ENCODE peak calls at places on chromosomes 2 and 18, in eight cellular contexts. K is CD8-positive, alpha-beta T cell; W is nephron progenitor cell; P is CD4-positive, alpha-beta T cell; G is choroid plexus epithelial cell; X is PC-3; I is osteoblast; E is astrocyte of the spinal cord. H is an unnamed sample.

GRCh38 chr2:97011977-97012569 is 25.7 kb upstream of the FAM178B start:
- DNase-seq in K (no peak), W (no peak), P (no peak), G (peak), X (peak), I (peak), E (peak), H (peak)

GRCh38 chr2:117523267-117523666 is 291.2 kb upstream of the DDX18 start:
- DNase-seq in K (no peak), W (no peak), P (no peak), G (peak), X (peak), I (no peak), E (peak), H (no peak)

GRCh38 chr2:101130081-101130480 is 21.1 kb downstream of the TBC1D8 start:
- DNase-seq in K (no peak), W (no peak), P (no peak), G (no peak), X (no peak), I (no peak), E (no peak), H (no peak)

GRCh38 chr2:239344857-239345216 is 56.0 kb downstream of the HDAC4 start:
- DNase-seq in K (no peak), W (no peak), P (no peak), G (no peak), X (no peak), I (no peak), E (no peak), H (no peak)

GRCh38 chr2:230927711-230928341 is 2.8 kb upstream of the GPR55 start:
- DNase-seq in K (no peak), W (no peak), P (no peak), G (no peak), X (no peak), I (peak), E (no peak), H (no peak)

GRCh38 chr2:54560146-54560881 is 104.2 kb downstream of the SPTBN1 start:
- DNase-seq in K (no peak), W (peak), P (no peak), G (peak), X (peak), I (peak), E (peak), H (peak)

GRCh38 chr18:68172842-68173549 is 541.9 kb downstream of the TMX3 start:
- DNase-seq in K (no peak), W (no peak), P (no peak), G (peak), X (no peak), I (no peak), E (no peak), H (no peak)

GRCh38 chr18:32470136-32470712 is 458 bp downstream of the GAREM1 start:
- DNase-seq in K (no peak), W (peak), P (peak), G (peak), X (no peak), I (no peak), E (no peak), H (peak)

GRCh38 chr2:148524519-148524919 is 120.0 kb upstream of the EPC2 start:
- DNase-seq in K (peak), W (no peak), P (peak), G (no peak), X (no peak), I (no peak), E (no peak), H (no peak)

GRCh38 chr2:231387904-231388724 is 7.4 kb upstream of the B3GNT7 start:
- DNase-seq in K (no peak), W (no peak), P (no peak), G (peak), X (peak), I (peak), E (peak), H (peak)

GRCh38 chr2:212646698-212647097 is 108.1 kb upstream of the ERBB4 start:
- DNase-seq in K (no peak), W (no peak), P (no peak), G (peak), X (peak), I (peak), E (peak), H (peak)

GRCh38 chr2:23606968-23607367 is 222.0 kb downstream of the KLHL29 start:
- DNase-seq in K (no peak), W (no peak), P (no peak), G (peak), X (peak), I (peak), E (peak), H (peak)

GRCh38 chr2:62529758-62530157 is 23.8 kb upstream of the TMEM17 start:
- DNase-seq in K (no peak), W (no peak), P (no peak), G (no peak), X (no peak), I (no peak), E (no peak), H (no peak)

GRCh38 chr2:199929257-199929656 is 18.2 kb downstream of the C2orf69 start:
- DNase-seq in K (no peak), W (no peak), P (no peak), G (no peak), X (no peak), I (no peak), E (no peak), H (no peak)

GRCh38 chr2:98093611-98094010 is 6.6 kb downstream of the VWA3B start:
- DNase-seq in K (no peak), W (no peak), P (no peak), G (no peak), X (no peak), I (no peak), E (no peak), H (no peak)

GRCh38 chr2:101120124-101120996 is 30.8 kb downstream of the TBC1D8 start:
- DNase-seq in K (no peak), W (no peak), P (no peak), G (peak), X (peak), I (no peak), E (peak), H (peak)

GRCh38 chr2:36605273-36605672 is 7.3 kb upstream of the FEZ2 start:
- DNase-seq in K (no peak), W (no peak), P (no peak), G (no peak), X (no peak), I (no peak), E (no peak), H (no peak)

GRCh38 chr2:64910972-64911433 is 78.2 kb upstream of the SLC1A4 start:
- DNase-seq in K (no peak), W (no peak), P (no peak), G (no peak), X (no peak), I (no peak), E (no peak), H (no peak)

GRCh38 chr2:23235292-23235691 is 149.7 kb upstream of the KLHL29 start:
- DNase-seq in K (no peak), W (no peak), P (no peak), G (no peak), X (peak), I (peak), E (no peak), H (no peak)

GRCh38 chr2:100820346-100821254 is 661 bp downstream of the NPAS2 start:
- DNase-seq in K (no peak), W (peak), P (no peak), G (no peak), X (no peak), I (peak), E (no peak), H (no peak)

GRCh38 chr2:216082388-216082733 is 642 bp downstream of the TMEM169 start:
- DNase-seq in K (no peak), W (no peak), P (no peak), G (no peak), X (no peak), I (no peak), E (no peak), H (no peak)

GRCh38 chr2:218387369-218388194 is 5.5 kb downstream of the SLC11A1 start:
- DNase-seq in K (no peak), W (peak), P (no peak), G (peak), X (peak), I (peak), E (peak), H (peak)

GRCh38 chr2:71952572-71953188 is 195.0 kb downstream of the CYP26B1 start:
- DNase-seq in K (no peak), W (no peak), P (no peak), G (no peak), X (peak), I (no peak), E (no peak), H (no peak)

GRCh38 chr2:833180-833579 is 117.5 kb upstream of the SNTG2 start:
- DNase-seq in K (no peak), W (no peak), P (no peak), G (no peak), X (no peak), I (no peak), E (no peak), H (no peak)

GRCh38 chr2:120672526-120673204 is 63.0 kb upstream of the GLI2 start:
- DNase-seq in K (no peak), W (no peak), P (no peak), G (no peak), X (no peak), I (no peak), E (no peak), H (no peak)

GRCh38 chr2:175463639-175464310 is 282.3 kb upstream of the ATP5MC3 start:
- DNase-seq in K (no peak), W (no peak), P (no peak), G (no peak), X (no peak), I (no peak), E (no peak), H (no peak)

GRCh38 chr2:20227894-20228505 is 3.1 kb upstream of the SDC1 start:
- DNase-seq in K (no peak), W (no peak), P (no peak), G (no peak), X (no peak), I (no peak), E (no peak), H (no peak)

GRCh38 chr2:169366066-169366465 is 3.7 kb upstream of the LRP2 start:
- DNase-seq in K (no peak), W (no peak), P (no peak), G (peak), X (peak), I (no peak), E (peak), H (no peak)

GRCh38 chr2:1727101-1727771 is 17.1 kb downstream of the PXDN start:
- DNase-seq in K (no peak), W (no peak), P (no peak), G (peak), X (no peak), I (no peak), E (peak), H (peak)

DNA sequence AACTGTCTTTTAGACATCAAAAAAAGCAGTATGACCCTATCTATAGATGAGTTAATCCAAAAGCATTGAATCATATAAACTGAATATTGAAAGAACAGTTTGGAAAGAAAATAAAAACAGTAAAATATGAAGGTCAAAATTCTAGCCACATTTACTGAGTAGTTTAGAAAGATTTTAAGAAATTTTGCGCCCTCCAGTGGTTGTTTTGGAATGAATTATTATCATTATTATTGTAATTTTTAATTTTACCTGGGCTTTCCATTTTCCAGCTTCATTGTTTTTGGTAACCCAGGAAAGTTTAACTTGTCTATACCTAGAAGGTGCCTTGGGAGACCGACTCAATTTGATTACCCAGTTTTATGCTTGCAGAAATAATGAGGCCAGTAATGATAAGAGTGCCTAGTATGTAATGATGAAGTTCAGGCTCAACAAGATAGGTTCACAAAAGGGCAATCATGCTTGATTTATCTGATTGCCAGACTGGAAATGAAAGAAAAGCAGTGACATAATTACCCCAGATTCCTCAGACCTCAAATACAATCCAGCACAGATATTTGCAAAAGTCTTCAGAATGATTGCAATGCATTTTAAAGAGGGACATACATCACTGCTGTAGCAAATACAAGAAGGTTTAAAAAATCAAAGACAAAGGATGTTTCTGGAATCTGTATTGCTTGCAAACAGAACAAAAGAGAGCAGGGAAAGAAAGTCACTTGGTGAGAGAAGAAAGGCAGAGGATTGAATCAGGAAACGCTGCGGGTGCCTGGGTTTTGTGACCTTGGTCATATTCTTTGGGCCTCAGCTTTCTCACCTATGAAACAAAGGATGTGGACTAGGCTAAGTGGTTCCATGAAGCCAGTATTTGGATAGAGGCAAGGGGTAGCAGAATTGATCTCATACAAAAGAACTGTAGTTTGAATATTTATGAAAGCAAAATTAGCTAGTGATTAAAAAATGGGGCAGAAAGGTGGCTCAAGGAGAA is 153.8 kb downstream of the MAP2 start:
- DNase-seq in K (no peak), W (no peak), P (no peak), G (peak), X (peak), I (no peak), E (peak), H (peak)
- TF ChIP-seq CTCF in K (no peak), W (peak), P (no peak), G (peak), X (peak), I (peak), E (peak), H (peak)

DNA sequence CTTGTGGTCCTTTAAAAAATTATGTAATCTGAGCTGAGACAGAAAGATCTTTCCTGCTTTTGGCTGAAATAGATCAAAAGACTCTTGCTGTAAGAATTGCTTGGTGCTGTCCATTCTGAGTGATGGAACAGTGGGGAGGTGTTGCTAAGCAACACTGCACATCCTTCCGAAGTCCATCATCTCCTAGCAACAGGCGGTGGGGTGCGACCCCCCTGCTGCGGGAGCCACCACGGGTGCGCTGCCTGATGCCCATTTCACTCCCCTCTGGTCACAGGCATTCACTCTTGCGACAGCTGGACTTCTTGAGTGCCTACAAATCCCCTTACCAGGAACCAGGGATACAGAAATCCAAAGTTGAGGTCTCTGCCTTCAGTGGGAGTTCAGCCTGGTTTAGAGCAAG is 88.7 kb upstream of the UXS1 start:
- DNase-seq in K (no peak), W (no peak), P (no peak), G (no peak), X (no peak), I (no peak), E (no peak), H (no peak)
- TF ChIP-seq CTCF in K (no peak), W (no peak), P (no peak), G (no peak), X (no peak), I (no peak), E (no peak), H (no peak)

DNA sequence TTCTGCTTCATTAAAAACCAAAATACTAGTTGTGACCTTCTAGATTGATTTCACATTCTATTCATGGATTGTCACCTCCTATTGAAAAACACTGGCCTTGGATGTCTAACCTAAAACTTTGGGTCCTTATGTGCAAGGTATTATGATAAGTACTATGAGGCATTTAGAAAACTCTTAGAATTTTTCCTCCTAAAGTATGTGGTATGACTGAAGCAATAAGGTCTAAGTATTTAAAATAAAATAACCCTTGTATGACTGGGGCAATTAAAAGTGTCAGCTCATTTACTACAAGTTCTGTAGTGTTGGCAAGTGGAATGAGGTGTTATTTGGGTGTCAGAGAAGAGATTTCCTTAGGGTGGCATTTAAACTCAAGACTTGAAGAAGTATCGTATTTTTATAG is 15.1 kb downstream of the KCMF1 start:
- DNase-seq in K (no peak), W (no peak), P (no peak), G (no peak), X (no peak), I (no peak), E (no peak), H (no peak)
- TF ChIP-seq CTCF in K (no peak), W (no peak), P (no peak), G (no peak), X (no peak), I (no peak), E (no peak), H (no peak)

DNA sequence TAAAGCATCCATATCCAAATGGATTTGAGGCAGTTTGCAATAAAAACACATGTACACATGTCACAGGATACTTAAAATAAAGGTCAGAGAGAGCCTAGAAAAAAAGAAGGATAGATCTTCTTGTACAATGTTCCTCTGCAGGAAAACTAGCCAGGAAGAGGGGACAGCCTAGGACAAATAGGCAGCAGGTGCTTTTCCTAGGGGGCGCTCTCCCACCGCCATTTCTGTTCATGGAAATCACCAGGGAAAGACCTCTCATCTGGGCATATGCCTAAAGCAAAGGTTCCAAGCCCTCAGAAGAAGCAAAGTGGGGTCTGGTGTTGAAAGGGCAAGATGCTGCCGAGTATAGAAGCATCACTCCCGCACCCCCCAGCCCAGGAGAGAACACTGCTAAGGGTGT is 799.1 kb downstream of the BCL11A start:
- DNase-seq in K (no peak), W (peak), P (no peak), G (no peak), X (no peak), I (no peak), E (no peak), H (no peak)
- TF ChIP-seq CTCF in K (no peak), W (no peak), P (no peak), G (no peak), X (peak), I (no peak), E (no peak), H (no peak)

GRCh38 chr2:146734791-146735190 is 1110.0 kb upstream of the ACVR2A start:
- DNase-seq in K (no peak), W (no peak), P (no peak), G (no peak), X (no peak), I (no peak), E (no peak), H (no peak)

GRCh38 chr2:146730882-146731281 is 1113.9 kb upstream of the ACVR2A start:
- DNase-seq in K (no peak), W (no peak), P (no peak), G (peak), X (peak), I (no peak), E (no peak), H (no peak)

GRCh38 chr2:146734042-146734715 is 1110.7 kb upstream of the ACVR2A start:
- DNase-seq in K (no peak), W (no peak), P (no peak), G (peak), X (peak), I (peak), E (peak), H (peak)
- TF ChIP-seq CTCF in K (no peak), W (peak), P (no peak), G (peak), X (peak), I (peak), E (peak), H (peak)

GRCh38 chr18:9683418-9684396 is 24.4 kb upstream of the RAB31 start:
- DNase-seq in K (no peak), W (no peak), P (no peak), G (peak), X (peak), I (no peak), E (peak), H (peak)
- TF ChIP-seq CTCF in K (no peak), W (no peak), P (no peak), G (peak), X (peak), I (peak), E (peak), H (peak)

DNA sequence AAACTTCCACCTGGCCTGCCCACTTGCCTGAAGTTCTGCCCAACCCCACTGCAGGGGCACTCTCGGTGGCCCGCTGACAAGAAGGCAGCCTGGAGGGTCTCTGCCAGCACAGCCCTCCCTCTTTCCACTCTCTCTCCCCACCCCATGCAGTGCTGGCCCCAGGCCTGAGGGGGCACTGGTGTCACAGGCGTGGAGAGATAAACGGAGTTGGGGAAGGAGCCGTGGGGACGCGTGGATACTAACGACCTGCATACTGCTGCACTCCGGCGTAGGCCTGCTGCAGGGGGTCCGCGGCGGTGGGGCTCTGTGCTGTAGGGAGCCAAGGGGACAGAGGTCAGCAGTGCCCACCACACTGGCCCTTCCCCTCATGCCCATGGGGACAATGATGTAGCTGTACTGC is 299.3 kb downstream of the CELF4 start:
- DNase-seq in K (no peak), W (peak), P (no peak), G (no peak), X (no peak), I (no peak), E (no peak), H (no peak)
- TF ChIP-seq CTCF in K (no peak), W (peak), P (no peak), G (no peak), X (peak), I (no peak), E (no peak), H (no peak)

GRCh38 chr2:41764919-41765318 is 282.9 kb upstream of the PKDCC start:
- DNase-seq in K (no peak), W (no peak), P (no peak), G (no peak), X (no peak), I (no peak), E (no peak), H (no peak)
- TF ChIP-seq CTCF in K (no peak), W (no peak), P (no peak), G (no peak), X (no peak), I (no peak), E (no peak), H (no peak)

GRCh38 chr2:128332091-128332634 is 13.5 kb upstream of the HS6ST1 start:
- DNase-seq in K (no peak), W (no peak), P (no peak), G (no peak), X (no peak), I (peak), E (no peak), H (no peak)
- TF ChIP-seq CTCF in K (no peak), W (no peak), P (no peak), G (no peak), X (no peak), I (no peak), E (no peak), H (no peak)

H was measured in cardiac fibroblast.